ENCODE peak calls at places on chromosomes 7 and 10, in five cellular contexts. E is IMR-90, P is neuronal stem cell, V is mesendoderm, Z is H1. U is an unnamed sample.

GRCh38 chr10:88114368-88114767 is 250.9 kb downstream of the PTEN start:
- DNase-seq in V (peak), P (no peak), Z (no peak), E (peak), U (peak)

GRCh38 chr7:27165089-27165654 is at the start of gene HOXA9:
- DNase-seq in E (peak), V (no peak), P (no peak), Z (no peak), U (peak)

GRCh38 chr10:86218160-86218559 is 148.4 kb downstream of the GRID1 start:
- DNase-seq in V (no peak), P (no peak), E (no peak), Z (no peak), U (no peak)

GRCh38 chr10:70770001-70770400 is 15.2 kb downstream of the TBATA start:
- DNase-seq in Z (no peak), V (no peak), P (no peak), E (no peak), U (no peak)

GRCh38 chr7:124532166-124532565 is 233.4 kb downstream of the GPR37 start:
- DNase-seq in Z (no peak), E (peak), P (no peak), V (no peak), U (no peak)

GRCh38 chr7:50446542-50446960 is 3.6 kb downstream of the FIGNL1 start:
- DNase-seq in E (peak), Z (no peak), P (no peak), V (peak), U (peak)

GRCh38 chr10:1737222-1738061 is at the start of gene ADARB2:
- DNase-seq in E (no peak), Z (peak), P (peak), V (peak), U (peak)

GRCh38 chr7:138729444-138729843 is 28.3 kb upstream of the SVOPL start:
- DNase-seq in E (no peak), Z (no peak), P (no peak), V (peak), U (no peak)

GRCh38 chr7:141074162-141074989 is 512 bp downstream of the TMEM178B start:
- DNase-seq in V (peak), E (no peak), P (peak), Z (peak), U (peak)

GRCh38 chr10:29248987-29249386 is 39.9 kb upstream of the LYZL1 start:
- DNase-seq in E (no peak), P (no peak), Z (no peak), V (no peak), U (no peak)

GRCh38 chr7:577278-577665 is 57.6 kb upstream of the PDGFA start:
- DNase-seq in E (no peak), V (no peak), Z (no peak), P (no peak), U (no peak)

GRCh38 chr7:16066805-16067459 is 354.4 kb downstream of the CRPPA start:
- DNase-seq in P (no peak), E (no peak), V (peak), Z (no peak), U (peak)

DNA sequence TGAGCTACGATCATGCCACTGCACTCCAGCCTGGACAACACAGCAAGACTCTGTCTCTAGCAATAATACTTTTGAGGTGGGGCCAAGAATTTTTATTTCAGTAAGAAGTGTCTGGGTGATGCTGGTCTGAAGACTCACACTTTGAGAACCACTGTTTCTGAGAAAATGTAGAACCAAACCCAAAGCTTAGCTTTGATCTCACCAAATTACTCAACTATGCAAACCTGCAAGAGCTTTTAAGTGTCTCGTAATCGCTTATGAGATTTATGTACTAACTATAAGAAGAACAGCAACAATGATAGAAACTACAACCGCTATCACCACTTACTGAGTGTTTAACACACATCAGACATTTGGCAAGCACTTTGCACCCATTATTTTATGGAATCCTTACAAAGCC is 29.5 kb downstream of the APBB1IP start:
- DNase-seq in V (no peak), Z (no peak), P (no peak), E (no peak), U (no peak)
- H2AK5ac ChIP-seq in V (no peak), Z (no peak), P (no peak), E (no peak), U (peak)

GRCh38 chr10:99534939-99535763 is 2.4 kb downstream of the NKX2-3 start:
- DNase-seq in Z (peak), V (no peak), E (no peak), P (no peak), U (peak)

GRCh38 chr10:99535764-99536399 is 3.1 kb downstream of the NKX2-3 start:
- DNase-seq in P (no peak), V (no peak), E (no peak), Z (peak), U (no peak)

GRCh38 chr10:99537381-99538286 is 4.9 kb downstream of the NKX2-3 start:
- DNase-seq in P (no peak), E (no peak), Z (peak), V (no peak), U (peak)

GRCh38 chr10:99538287-99538917 is 5.7 kb downstream of the NKX2-3 start:
- DNase-seq in V (no peak), E (no peak), Z (no peak), P (no peak), U (peak)

DNA sequence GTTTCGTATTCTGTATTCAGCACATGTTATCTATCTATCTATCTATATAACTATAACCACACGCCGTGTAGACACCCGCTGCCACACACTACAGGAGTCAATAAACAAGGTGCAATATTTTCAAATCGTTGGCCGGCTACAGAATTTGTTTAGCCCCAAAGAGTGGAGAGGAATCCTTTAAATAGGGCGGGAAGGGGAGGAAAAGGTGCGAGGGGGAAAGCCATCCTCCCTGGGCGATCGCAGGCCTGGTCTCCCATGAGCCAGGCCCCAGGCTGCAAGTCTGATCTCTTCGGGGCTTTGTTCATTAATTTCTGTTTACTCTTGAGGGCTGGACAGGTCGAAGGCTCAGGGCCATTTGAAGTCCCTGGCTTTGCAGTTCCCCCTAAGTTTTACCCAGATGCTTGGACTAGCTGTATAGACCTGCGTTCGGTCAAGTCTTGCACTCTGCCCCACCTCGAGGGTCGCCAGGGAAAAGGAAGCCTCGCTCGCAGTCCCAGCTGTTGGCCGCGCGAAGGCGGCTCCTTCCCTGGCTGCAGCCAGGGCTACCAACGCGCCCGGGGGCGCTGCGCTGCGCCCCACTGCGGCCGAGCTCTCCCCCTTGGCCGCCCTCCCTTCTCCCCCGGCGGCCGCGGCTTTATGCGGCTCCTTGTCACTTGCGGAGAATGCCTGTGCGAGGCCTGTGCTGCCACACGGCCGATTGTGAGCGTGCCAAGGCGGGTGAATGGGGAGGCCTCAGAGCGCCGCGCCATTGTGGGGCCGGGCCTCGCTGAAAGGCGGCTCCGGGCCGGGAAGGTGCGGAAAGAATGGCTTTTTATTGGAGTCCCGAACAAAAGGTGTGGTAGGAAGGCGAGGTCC is 3.9 kb downstream of the NKX2-3 start:
- DNase-seq in Z (peak), E (no peak), V (peak), P (peak), U (peak)
- H2BK120ac ChIP-seq in Z (no peak), E (no peak), V (no peak), P (no peak), U (peak)

GRCh38 chr10:112769611-112770370 is 180.3 kb upstream of the TCF7L2 start:
- DNase-seq in V (no peak), E (no peak), P (no peak), Z (no peak), U (no peak)

GRCh38 chr10:112766636-112767035 is 183.4 kb upstream of the TCF7L2 start:
- DNase-seq in P (no peak), E (no peak), Z (no peak), V (peak), U (no peak)

GRCh38 chr10:112765717-112766235 is 184.3 kb upstream of the TCF7L2 start:
- DNase-seq in Z (no peak), P (no peak), V (peak), E (no peak), U (no peak)

GRCh38 chr10:112767156-112767555 is 182.9 kb upstream of the TCF7L2 start:
- DNase-seq in V (peak), Z (no peak), E (peak), P (no peak), U (peak)

DNA sequence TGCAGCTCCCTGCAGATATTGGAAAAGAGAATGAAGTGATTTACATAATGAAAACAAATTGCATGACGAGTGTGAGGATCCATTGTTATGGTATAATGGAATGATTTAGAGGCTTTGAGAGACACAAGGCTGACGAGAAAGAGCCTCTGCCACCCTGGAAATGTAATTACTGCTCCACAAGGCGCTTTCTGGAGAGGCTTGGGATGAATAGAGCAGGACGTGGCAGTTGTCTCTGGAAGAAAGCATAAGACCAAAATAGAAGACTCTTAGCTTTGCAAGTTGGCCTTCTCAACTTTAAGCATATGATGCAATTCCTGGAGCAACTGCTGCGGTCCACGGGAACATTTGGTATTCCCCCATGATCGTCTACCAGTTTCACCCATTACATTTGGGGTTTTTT is 181.9 kb upstream of the TCF7L2 start:
- DNase-seq in P (no peak), V (no peak), E (no peak), Z (no peak), U (no peak)
- H2AK5ac ChIP-seq in P (no peak), V (no peak), E (no peak), Z (peak), U (no peak)

DNA sequence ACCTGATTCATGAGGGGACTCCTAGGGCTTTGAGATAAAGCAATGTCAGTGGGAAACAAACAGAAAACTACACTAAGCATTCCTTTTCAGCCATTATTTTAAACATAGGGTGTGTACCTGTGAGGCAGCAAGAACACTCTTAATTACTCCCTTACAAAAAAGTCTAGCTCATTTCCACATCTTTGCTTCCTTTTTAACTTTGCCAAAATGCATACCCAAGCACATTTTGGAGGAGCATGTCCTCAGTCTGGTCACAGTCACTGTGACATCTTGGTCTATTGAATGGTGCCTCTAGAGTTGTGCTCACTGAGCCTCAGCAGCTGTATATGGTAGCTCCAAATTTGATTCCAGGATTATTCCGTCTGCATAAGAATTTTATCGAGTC is 71.5 kb downstream of the CCDC71L start:
- DNase-seq in V (no peak), E (no peak), P (no peak), Z (no peak), U (no peak)
- H2BK120ac ChIP-seq in V (no peak), E (no peak), P (no peak), Z (no peak), U (no peak)

GRCh38 chr7:3235322-3235721 is 65.7 kb upstream of the SDK1 start:
- DNase-seq in V (no peak), E (no peak), Z (no peak), P (no peak), U (no peak)

GRCh38 chr7:3233301-3233700 is 67.8 kb upstream of the SDK1 start:
- DNase-seq in Z (no peak), V (no peak), E (no peak), P (no peak), U (no peak)

GRCh38 chr7:3232228-3232627 is 68.8 kb upstream of the SDK1 start:
- DNase-seq in V (no peak), P (no peak), Z (no peak), E (no peak), U (peak)

GRCh38 chr7:3234851-3235250 is 66.2 kb upstream of the SDK1 start:
- DNase-seq in P (no peak), Z (no peak), V (no peak), E (no peak), U (no peak)

GRCh38 chr7:3234051-3234450 is 67.0 kb upstream of the SDK1 start:
- DNase-seq in P (no peak), V (no peak), E (no peak), Z (no peak), U (no peak)
- H2AK5ac ChIP-seq in P (peak), V (no peak), E (no peak), Z (no peak), U (no peak)

DNA sequence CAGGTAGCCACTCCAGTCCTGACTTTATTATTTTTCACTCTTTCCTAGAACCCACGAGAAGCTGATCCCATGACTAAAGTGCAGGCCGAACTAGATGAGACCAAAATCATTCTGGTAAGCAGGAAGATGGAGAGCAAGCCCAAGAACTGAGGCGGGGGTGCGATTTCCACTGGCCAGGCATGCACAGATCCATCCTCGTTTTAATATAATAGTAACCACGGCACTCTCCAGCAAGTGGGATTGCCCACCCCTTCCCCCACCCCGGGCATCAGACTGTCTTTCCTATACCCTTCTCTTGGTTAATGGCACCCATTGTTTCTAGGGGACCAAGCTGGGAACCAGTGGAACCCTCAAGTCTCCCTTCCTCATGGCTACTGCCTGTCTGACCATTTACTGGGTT is 7.3 kb downstream of the YKT6 start:
- DNase-seq in P (no peak), V (no peak), E (no peak), Z (no peak), U (no peak)
- H2BK120ac ChIP-seq in P (no peak), V (no peak), E (no peak), Z (no peak), U (no peak)

DNA sequence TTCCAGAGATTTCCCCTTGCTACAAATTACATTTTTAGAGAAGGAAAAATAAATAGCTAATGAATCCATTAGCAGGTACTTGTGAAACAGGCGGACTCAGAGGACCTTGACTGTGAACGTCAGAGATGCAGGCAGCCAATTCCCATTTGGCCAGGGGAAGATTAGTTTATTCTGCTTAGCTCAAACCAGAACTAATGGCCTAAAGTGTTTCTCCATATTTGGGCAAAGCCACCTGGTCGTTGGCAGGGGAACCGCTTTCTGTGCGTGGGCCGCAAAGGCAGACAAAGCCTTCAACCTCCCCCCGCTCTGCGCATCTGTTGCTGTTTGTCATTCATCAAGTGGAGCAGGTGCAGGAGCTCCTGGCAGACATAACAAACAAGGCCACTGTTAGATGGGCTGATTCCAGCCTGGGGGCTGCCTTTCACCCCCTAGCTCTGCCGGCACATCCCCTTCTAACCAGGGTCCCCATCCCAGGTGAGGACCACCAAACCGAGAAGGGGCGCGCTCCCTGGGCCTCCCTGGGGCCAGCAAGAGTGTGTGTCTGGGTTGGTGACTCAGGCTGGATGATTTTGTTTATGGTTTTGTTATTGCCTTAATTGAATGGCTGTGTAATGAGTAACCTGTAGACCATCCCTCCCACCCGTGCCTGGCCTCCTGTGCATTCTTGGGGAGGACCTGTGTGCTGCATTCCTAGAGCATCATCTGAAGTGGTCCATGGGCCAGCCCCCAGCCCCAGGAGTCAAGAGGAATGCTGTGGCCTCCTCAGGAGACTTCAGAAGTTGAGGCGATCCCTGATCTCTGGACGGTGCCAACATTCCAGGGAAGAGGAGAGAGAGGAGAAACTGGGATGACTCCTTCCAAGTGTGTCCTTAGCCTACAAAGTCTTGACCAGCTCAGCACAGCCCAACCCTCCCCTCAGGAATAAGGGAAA is 14.5 kb upstream of the CPA1 start:
- DNase-seq in V (peak), Z (no peak), E (peak), P (no peak), U (peak)
- H2AK5ac ChIP-seq in V (no peak), Z (no peak), E (peak), P (peak), U (peak)

GRCh38 chr10:398954-399353 is 263.7 kb downstream of the ZMYND11 start:
- DNase-seq in V (peak), Z (no peak), E (no peak), P (no peak), U (no peak)
- H2BK120ac ChIP-seq in V (peak), Z (no peak), E (no peak), P (no peak), U (no peak)

U was measured in mesenchymal stem cell.